ENCODE peak calls at places on chromosomes 7 and 10, in ten cellular contexts. G, V, X, A, Y, M, W, B, C and I are unnamed samples.

GRCh38 chr10:46197050-46197449 is 89.7 kb upstream of the ANTXRL start:
- DNase-seq in G (no peak), A (no peak), Y (no peak), B (no peak), C (no peak), V (no peak), W (no peak), M (no peak), X (no peak), I (no peak)

GRCh38 chr10:107859065-107859464 is 694.6 kb upstream of the SORCS1 start:
- DNase-seq in A (no peak), X (no peak), Y (no peak), M (no peak), C (no peak), W (no peak), B (no peak), G (no peak), V (no peak), I (no peak)

GRCh38 chr10:104435822-104436221 is 82.2 kb downstream of the CFAP58 start:
- DNase-seq in M (no peak), C (no peak), V (no peak), B (no peak), G (no peak), W (no peak), A (no peak), Y (no peak), X (no peak), I (no peak)

GRCh38 chr7:2120251-2120660 is 112.5 kb downstream of the MAD1L1 start:
- DNase-seq in Y (no peak), W (no peak), X (no peak), A (no peak), B (peak; percentile 67), V (no peak), G (no peak), M (no peak), C (no peak), I (peak; percentile 39)

GRCh38 chr10:22630229-22631174 is 83.9 kb downstream of the PIP4K2A start:
- DNase-seq in M (no peak), V (no peak), A (no peak), Y (no peak), W (no peak), X (no peak), B (no peak), G (no peak), C (no peak), I (no peak)

GRCh38 chr10:20615395-20615794 is 281.7 kb downstream of the NEBL start:
- DNase-seq in G (no peak), C (no peak), Y (no peak), M (no peak), A (no peak), W (no peak), B (no peak), X (no peak), V (no peak), I (no peak)

GRCh38 chr7:138295049-138295637 is 164.9 kb upstream of the TRIM24 start:
- DNase-seq in Y (no peak), M (no peak), B (no peak), X (no peak), W (no peak), C (no peak), A (no peak), V (peak; percentile 15), G (no peak), I (no peak)

GRCh38 chr7:30799206-30799975 is 28.2 kb downstream of the MINDY4 start:
- DNase-seq in G (no peak), Y (no peak), C (peak; percentile 89), B (no peak), A (no peak), V (no peak), M (no peak), W (no peak), X (peak; percentile 27), I (no peak)

GRCh38 chr10:17001961-17002749 is 127.5 kb downstream of the CUBN start:
- DNase-seq in X (no peak), M (peak; percentile 25), Y (no peak), V (peak; percentile 33), C (no peak), B (no peak), G (no peak), W (no peak), A (no peak), I (no peak)

GRCh38 chr10:132836832-132837540 is 51.0 kb upstream of the NKX6-2 start:
- DNase-seq in A (peak; percentile 73), B (no peak), Y (no peak), M (no peak), G (peak; percentile 12), V (no peak), X (peak; percentile 81), W (peak; percentile 30), C (peak; percentile 60), I (peak; percentile 50)

DNA sequence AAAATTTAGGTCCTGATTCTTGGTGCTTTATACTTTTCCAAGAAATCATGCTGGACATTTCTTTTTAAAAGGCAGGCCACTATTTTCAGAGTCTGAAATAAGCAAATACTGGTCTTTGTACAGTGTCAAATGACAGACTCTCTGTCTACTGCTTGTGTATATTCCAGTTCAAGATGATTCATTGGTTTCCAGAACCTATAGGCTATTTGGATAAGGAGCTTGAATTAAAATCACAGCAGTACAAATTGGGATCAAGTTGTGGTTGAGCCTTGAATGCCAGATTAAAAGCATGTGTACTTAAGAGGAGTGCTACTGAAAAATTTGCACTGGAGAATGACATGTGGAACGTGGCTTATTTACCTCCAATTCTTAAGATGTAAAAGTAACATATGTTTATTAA is 10.7 kb downstream of the KMT2E start:
- DNase-seq in B (no peak), C (no peak), G (no peak), W (peak; percentile 35), Y (no peak), M (no peak), X (no peak), A (no peak), V (no peak), I (no peak)
- H3K4me1 ChIP-seq in B (peaks cover 92% of the 10 kb centered on the region), C (peaks cover 77% of the 10 kb centered on the region), G (peaks cover 32% of the 10 kb centered on the region), W (peaks cover 46% of the 10 kb centered on the region), Y (no peaks in the 10 kb centered on the region), M (no peaks in the 10 kb centered on the region), X (no peaks in the 10 kb centered on the region), A (peaks cover 38% of the 10 kb centered on the region), V (peaks cover 99% of the 10 kb centered on the region), I (peaks cover 59% of the 10 kb centered on the region)

DNA sequence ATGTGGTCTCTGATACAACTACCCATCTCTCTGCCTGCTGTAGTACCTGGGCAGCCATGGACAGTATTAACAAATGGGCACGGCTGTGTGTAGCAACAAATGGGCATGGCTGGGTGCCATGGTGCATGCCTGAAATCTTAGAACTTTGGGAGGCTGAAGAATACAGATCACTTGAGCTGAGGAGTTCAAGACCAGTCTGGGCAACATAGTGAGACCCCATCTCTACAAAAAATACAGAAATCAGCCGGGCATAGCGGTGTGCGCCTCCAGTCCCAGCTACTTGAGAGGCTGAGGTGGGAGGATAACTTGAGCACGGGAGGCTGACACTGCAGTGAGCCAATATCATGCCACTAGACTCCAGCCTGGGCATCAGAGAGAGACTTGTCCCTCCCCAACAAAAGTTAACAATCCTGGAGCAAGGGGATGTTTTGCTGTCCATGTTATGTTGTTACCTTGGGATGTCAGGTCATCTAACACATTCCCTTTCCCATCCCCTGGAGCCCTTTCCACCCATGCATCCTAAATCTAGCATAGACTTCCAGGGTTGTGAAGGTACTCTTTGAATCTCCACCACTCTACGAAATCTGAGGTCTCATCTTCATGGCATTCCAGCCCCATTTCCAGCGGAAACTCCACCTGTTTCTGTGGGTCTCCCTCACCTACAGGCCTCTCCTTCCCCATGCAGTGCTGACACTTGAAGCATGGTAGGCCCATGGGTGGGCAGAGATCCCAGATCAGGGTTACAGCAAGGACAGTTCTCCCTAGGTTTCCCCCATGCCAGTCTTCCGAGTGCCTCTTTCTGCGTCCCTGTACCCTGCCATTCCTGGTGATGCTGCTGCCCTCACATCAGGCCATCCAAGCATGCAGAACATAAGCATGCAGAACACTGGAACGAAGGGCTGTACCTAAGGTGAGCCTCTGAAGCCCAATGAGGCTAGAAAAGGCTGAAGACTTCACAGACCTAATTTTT is 13.1 kb downstream of the FXYD4 start:
- DNase-seq in C (peak; percentile 58), A (no peak), X (no peak), B (no peak), M (no peak), V (no peak), Y (no peak), G (no peak), W (no peak), I (no peak)
- TF ChIP-seq POLR2AphosphoS5 in C (no peak), A (peak; percentile 83), X (peak; percentile 89), B (no peak), M (no peak), V (no peak), Y (peak; percentile 74), G (peak; percentile 96), W (peak; percentile 76), I (no peak)

DNA sequence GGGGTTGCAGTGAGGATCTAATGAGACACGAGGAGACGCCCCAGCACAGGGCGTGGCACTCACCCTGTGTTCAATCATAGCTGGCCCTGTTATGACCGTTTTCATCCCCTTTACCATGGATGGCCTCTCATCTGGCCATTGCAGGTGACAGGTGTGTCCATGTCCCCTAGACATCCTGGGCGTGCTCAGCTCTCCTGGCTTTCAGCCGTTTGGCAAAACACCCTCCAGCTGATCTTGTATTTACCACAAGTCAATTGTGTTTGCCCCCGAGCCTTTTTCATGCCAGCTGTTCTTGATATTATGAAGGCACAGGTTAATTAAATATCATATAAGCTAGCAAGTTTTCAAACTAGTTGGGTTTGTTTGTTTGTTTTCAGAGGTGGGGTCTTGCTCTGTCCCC is 97.1 kb downstream of the CHST15 start:
- DNase-seq in A (no peak), G (no peak), W (no peak), B (no peak), C (no peak), V (no peak), Y (no peak), M (no peak), X (no peak), I (no peak)
- H3K4me1 ChIP-seq in A (peaks cover 8% of the 10 kb centered on the region), G (peaks cover 5% of the 10 kb centered on the region), W (peaks cover 41% of the 10 kb centered on the region), B (peaks cover 33% of the 10 kb centered on the region), C (peaks cover 24% of the 10 kb centered on the region), V (peaks cover 27% of the 10 kb centered on the region), Y (peaks cover 17% of the 10 kb centered on the region), M (no peaks in the 10 kb centered on the region), X (no peaks in the 10 kb centered on the region), I (peaks cover 19% of the 10 kb centered on the region)

DNA sequence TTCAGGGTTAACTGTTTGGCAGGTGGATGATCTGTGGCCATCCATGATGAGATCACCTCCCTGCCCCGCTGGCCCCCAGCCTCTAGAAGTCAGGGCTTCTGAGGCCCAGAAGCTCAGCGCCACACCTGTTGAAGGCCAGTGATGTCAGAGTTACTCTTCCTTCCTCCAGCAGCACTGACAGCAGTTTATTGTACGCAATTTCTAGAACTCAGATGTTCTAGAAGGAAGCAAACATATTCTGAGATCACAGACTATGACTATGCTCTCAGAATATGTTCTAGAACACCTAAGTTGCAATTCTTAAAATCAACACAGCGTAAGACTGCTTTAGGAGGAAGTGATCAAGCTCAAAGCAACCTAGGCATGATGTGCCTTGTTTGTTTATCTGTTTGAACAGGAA is 196.3 kb upstream of the KLF14 start:
- DNase-seq in C (no peak), A (no peak), V (peak; percentile 60), M (no peak), B (no peak), X (no peak), W (no peak), Y (no peak), G (no peak), I (no peak)
- TF ChIP-seq POLR2AphosphoS5 in C (peak; percentile 8), A (no peak), V (no peak), M (peak; percentile 59), B (peak; percentile 25), X (no peak), W (no peak), Y (no peak), G (no peak), I (no peak)